ENCODE peak calls at places on chromosome 14, in ten cellular contexts. One of them, this sample, is unnamed.

GRCh38 chr14:20632831-20633771 is 8.4 kb downstream of the OR6S1 start:
- DNase-seq in endothelial cell: peak
- DNase-seq in activated T-helper 1 cell treated with anti-CD3 and anti-CD28 coated beads, Interleukin-2, amount 50 U/mL, for 16 hours: peak
- DNase-seq in T-helper 1 cell: peak
- DNase-seq in left ventricle myocardium inferior: no peak
- DNase-seq in HAP-1: peak
- DNase-seq in mammary epithelial cell: peak
- DNase-seq in fibroblast of lung: peak
- DNase-seq in A172: peak
- DNase-seq in stimulated activated CD8-positive, alpha-beta memory T cell treated with anti-CD3 and anti-CD28 coated beads, Interleukin-4, amount 100 ng/mL, for 1 hour: no peak
- DNase-seq in this sample: peak

GRCh38 chr14:26984318-26985177 is 386.7 kb upstream of the NOVA1 start:
- DNase-seq in endothelial cell: peak
- DNase-seq in activated T-helper 1 cell treated with anti-CD3 and anti-CD28 coated beads, Interleukin-2, amount 50 U/mL, for 16 hours: no peak
- DNase-seq in mammary epithelial cell: peak
- DNase-seq in left ventricle myocardium inferior: peak
- DNase-seq in A172: peak
- DNase-seq in HAP-1: peak
- DNase-seq in stimulated activated CD8-positive, alpha-beta memory T cell treated with anti-CD3 and anti-CD28 coated beads, Interleukin-4, amount 100 ng/mL, for 1 hour: no peak
- DNase-seq in fibroblast of lung: peak
- DNase-seq in T-helper 1 cell: no peak
- DNase-seq in this sample: peak

GRCh38 chr14:24232645-24233537 is at the start of gene GMPR2:
- DNase-seq in T-helper 1 cell: no peak
- DNase-seq in fibroblast of lung: no peak
- DNase-seq in stimulated activated CD8-positive, alpha-beta memory T cell treated with anti-CD3 and anti-CD28 coated beads, Interleukin-4, amount 100 ng/mL, for 1 hour: no peak
- DNase-seq in HAP-1: peak
- DNase-seq in endothelial cell: no peak
- DNase-seq in activated T-helper 1 cell treated with anti-CD3 and anti-CD28 coated beads, Interleukin-2, amount 50 U/mL, for 16 hours: no peak
- DNase-seq in A172: no peak
- DNase-seq in left ventricle myocardium inferior: no peak
- DNase-seq in mammary epithelial cell: no peak
- DNase-seq in this sample: no peak

GRCh38 chr14:77043177-77043983 is 14.9 kb upstream of the IRF2BPL start:
- DNase-seq in T-helper 1 cell: peak
- DNase-seq in endothelial cell: no peak
- DNase-seq in mammary epithelial cell: peak
- DNase-seq in fibroblast of lung: peak
- DNase-seq in HAP-1: no peak
- DNase-seq in activated T-helper 1 cell treated with anti-CD3 and anti-CD28 coated beads, Interleukin-2, amount 50 U/mL, for 16 hours: peak
- DNase-seq in stimulated activated CD8-positive, alpha-beta memory T cell treated with anti-CD3 and anti-CD28 coated beads, Interleukin-4, amount 100 ng/mL, for 1 hour: no peak
- DNase-seq in A172: peak
- DNase-seq in left ventricle myocardium inferior: no peak
- DNase-seq in this sample: peak

GRCh38 chr14:52063107-52063506 is 5.8 kb downstream of the NID2 start:
- DNase-seq in activated T-helper 1 cell treated with anti-CD3 and anti-CD28 coated beads, Interleukin-2, amount 50 U/mL, for 16 hours: no peak
- DNase-seq in HAP-1: no peak
- DNase-seq in endothelial cell: no peak
- DNase-seq in left ventricle myocardium inferior: peak
- DNase-seq in A172: no peak
- DNase-seq in T-helper 1 cell: no peak
- DNase-seq in stimulated activated CD8-positive, alpha-beta memory T cell treated with anti-CD3 and anti-CD28 coated beads, Interleukin-4, amount 100 ng/mL, for 1 hour: no peak
- DNase-seq in mammary epithelial cell: no peak
- DNase-seq in fibroblast of lung: peak
- DNase-seq in this sample: no peak

GRCh38 chr14:65720743-65721142 is 308.2 kb downstream of the FUT8 start:
- DNase-seq in HAP-1: no peak
- DNase-seq in endothelial cell: no peak
- DNase-seq in T-helper 1 cell: no peak
- DNase-seq in stimulated activated CD8-positive, alpha-beta memory T cell treated with anti-CD3 and anti-CD28 coated beads, Interleukin-4, amount 100 ng/mL, for 1 hour: no peak
- DNase-seq in activated T-helper 1 cell treated with anti-CD3 and anti-CD28 coated beads, Interleukin-2, amount 50 U/mL, for 16 hours: no peak
- DNase-seq in fibroblast of lung: no peak
- DNase-seq in mammary epithelial cell: no peak
- DNase-seq in left ventricle myocardium inferior: no peak
- DNase-seq in A172: no peak
- DNase-seq in this sample: no peak

GRCh38 chr14:64937821-64938193 is 4.7 kb downstream of the GPX2 start:
- DNase-seq in T-helper 1 cell: no peak
- DNase-seq in activated T-helper 1 cell treated with anti-CD3 and anti-CD28 coated beads, Interleukin-2, amount 50 U/mL, for 16 hours: no peak
- DNase-seq in HAP-1: no peak
- DNase-seq in stimulated activated CD8-positive, alpha-beta memory T cell treated with anti-CD3 and anti-CD28 coated beads, Interleukin-4, amount 100 ng/mL, for 1 hour: no peak
- DNase-seq in fibroblast of lung: peak
- DNase-seq in left ventricle myocardium inferior: no peak
- DNase-seq in A172: peak
- DNase-seq in endothelial cell: no peak
- DNase-seq in mammary epithelial cell: no peak
- DNase-seq in this sample: peak

GRCh38 chr14:77390188-77390587 is 13.0 kb downstream of the SAMD15 start:
- DNase-seq in T-helper 1 cell: no peak
- DNase-seq in fibroblast of lung: no peak
- DNase-seq in left ventricle myocardium inferior: no peak
- DNase-seq in activated T-helper 1 cell treated with anti-CD3 and anti-CD28 coated beads, Interleukin-2, amount 50 U/mL, for 16 hours: no peak
- DNase-seq in A172: no peak
- DNase-seq in stimulated activated CD8-positive, alpha-beta memory T cell treated with anti-CD3 and anti-CD28 coated beads, Interleukin-4, amount 100 ng/mL, for 1 hour: no peak
- DNase-seq in endothelial cell: no peak
- DNase-seq in HAP-1: no peak
- DNase-seq in mammary epithelial cell: no peak
- DNase-seq in this sample: no peak

GRCh38 chr14:24114536-24115450 is at the start of the genes DCAF11 and NRL:
- DNase-seq in stimulated activated CD8-positive, alpha-beta memory T cell treated with anti-CD3 and anti-CD28 coated beads, Interleukin-4, amount 100 ng/mL, for 1 hour: peak
- DNase-seq in A172: peak
- DNase-seq in left ventricle myocardium inferior: peak
- DNase-seq in HAP-1: peak
- DNase-seq in activated T-helper 1 cell treated with anti-CD3 and anti-CD28 coated beads, Interleukin-2, amount 50 U/mL, for 16 hours: peak
- DNase-seq in T-helper 1 cell: peak
- DNase-seq in fibroblast of lung: peak
- DNase-seq in mammary epithelial cell: peak
- DNase-seq in endothelial cell: peak
- DNase-seq in this sample: peak

GRCh38 chr14:68708343-68708742 is 84.5 kb downstream of the ZFP36L1 start:
- DNase-seq in endothelial cell: no peak
- DNase-seq in left ventricle myocardium inferior: no peak
- DNase-seq in A172: no peak
- DNase-seq in stimulated activated CD8-positive, alpha-beta memory T cell treated with anti-CD3 and anti-CD28 coated beads, Interleukin-4, amount 100 ng/mL, for 1 hour: no peak
- DNase-seq in activated T-helper 1 cell treated with anti-CD3 and anti-CD28 coated beads, Interleukin-2, amount 50 U/mL, for 16 hours: no peak
- DNase-seq in mammary epithelial cell: no peak
- DNase-seq in T-helper 1 cell: no peak
- DNase-seq in fibroblast of lung: no peak
- DNase-seq in HAP-1: no peak
- DNase-seq in this sample: no peak

GRCh38 chr14:101961011-101961721 is 3.2 kb upstream of the DYNC1H1 start:
- DNase-seq in HAP-1: peak
- DNase-seq in fibroblast of lung: peak
- DNase-seq in mammary epithelial cell: peak
- DNase-seq in endothelial cell: peak
- DNase-seq in left ventricle myocardium inferior: peak
- DNase-seq in stimulated activated CD8-positive, alpha-beta memory T cell treated with anti-CD3 and anti-CD28 coated beads, Interleukin-4, amount 100 ng/mL, for 1 hour: peak
- DNase-seq in activated T-helper 1 cell treated with anti-CD3 and anti-CD28 coated beads, Interleukin-2, amount 50 U/mL, for 16 hours: peak
- DNase-seq in T-helper 1 cell: peak
- DNase-seq in A172: peak
- DNase-seq in this sample: peak

GRCh38 chr14:59761851-59762250 is 108.7 kb downstream of the RTN1 start:
- DNase-seq in left ventricle myocardium inferior: no peak
- DNase-seq in A172: no peak
- DNase-seq in mammary epithelial cell: no peak
- DNase-seq in T-helper 1 cell: no peak
- DNase-seq in activated T-helper 1 cell treated with anti-CD3 and anti-CD28 coated beads, Interleukin-2, amount 50 U/mL, for 16 hours: no peak
- DNase-seq in endothelial cell: no peak
- DNase-seq in HAP-1: no peak
- DNase-seq in stimulated activated CD8-positive, alpha-beta memory T cell treated with anti-CD3 and anti-CD28 coated beads, Interleukin-4, amount 100 ng/mL, for 1 hour: no peak
- DNase-seq in fibroblast of lung: no peak
- DNase-seq in this sample: no peak

GRCh38 chr14:77302926-77303325 is 17.8 kb downstream of the POMT2 start:
- DNase-seq in T-helper 1 cell: no peak
- DNase-seq in stimulated activated CD8-positive, alpha-beta memory T cell treated with anti-CD3 and anti-CD28 coated beads, Interleukin-4, amount 100 ng/mL, for 1 hour: no peak
- DNase-seq in left ventricle myocardium inferior: no peak
- DNase-seq in endothelial cell: no peak
- DNase-seq in fibroblast of lung: peak
- DNase-seq in activated T-helper 1 cell treated with anti-CD3 and anti-CD28 coated beads, Interleukin-2, amount 50 U/mL, for 16 hours: no peak
- DNase-seq in HAP-1: no peak
- DNase-seq in A172: peak
- DNase-seq in mammary epithelial cell: peak
- DNase-seq in this sample: peak

GRCh38 chr14:33386771-33387170 is 448.1 kb downstream of the NPAS3 start:
- DNase-seq in left ventricle myocardium inferior: no peak
- DNase-seq in A172: no peak
- DNase-seq in HAP-1: no peak
- DNase-seq in endothelial cell: no peak
- DNase-seq in fibroblast of lung: peak
- DNase-seq in T-helper 1 cell: no peak
- DNase-seq in activated T-helper 1 cell treated with anti-CD3 and anti-CD28 coated beads, Interleukin-2, amount 50 U/mL, for 16 hours: no peak
- DNase-seq in mammary epithelial cell: no peak
- DNase-seq in stimulated activated CD8-positive, alpha-beta memory T cell treated with anti-CD3 and anti-CD28 coated beads, Interleukin-4, amount 100 ng/mL, for 1 hour: no peak
- DNase-seq in this sample: peak

GRCh38 chr14:74548881-74549280 is 55.3 kb downstream of the ISCA2 start:
- DNase-seq in stimulated activated CD8-positive, alpha-beta memory T cell treated with anti-CD3 and anti-CD28 coated beads, Interleukin-4, amount 100 ng/mL, for 1 hour: no peak
- DNase-seq in activated T-helper 1 cell treated with anti-CD3 and anti-CD28 coated beads, Interleukin-2, amount 50 U/mL, for 16 hours: no peak
- DNase-seq in A172: no peak
- DNase-seq in fibroblast of lung: no peak
- DNase-seq in T-helper 1 cell: no peak
- DNase-seq in HAP-1: no peak
- DNase-seq in endothelial cell: no peak
- DNase-seq in mammary epithelial cell: no peak
- DNase-seq in left ventricle myocardium inferior: peak
- DNase-seq in this sample: peak

GRCh38 chr14:102573591-102574046 is 18.8 kb upstream of the RCOR1 start:
- DNase-seq in activated T-helper 1 cell treated with anti-CD3 and anti-CD28 coated beads, Interleukin-2, amount 50 U/mL, for 16 hours: no peak
- DNase-seq in left ventricle myocardium inferior: no peak
- DNase-seq in endothelial cell: no peak
- DNase-seq in A172: no peak
- DNase-seq in fibroblast of lung: no peak
- DNase-seq in T-helper 1 cell: no peak
- DNase-seq in HAP-1: no peak
- DNase-seq in stimulated activated CD8-positive, alpha-beta memory T cell treated with anti-CD3 and anti-CD28 coated beads, Interleukin-4, amount 100 ng/mL, for 1 hour: no peak
- DNase-seq in mammary epithelial cell: no peak
- DNase-seq in this sample: no peak

GRCh38 chr14:31110872-31111271 is 84.7 kb upstream of the STRN3 start:
- DNase-seq in activated T-helper 1 cell treated with anti-CD3 and anti-CD28 coated beads, Interleukin-2, amount 50 U/mL, for 16 hours: no peak
- DNase-seq in mammary epithelial cell: no peak
- DNase-seq in T-helper 1 cell: no peak
- DNase-seq in left ventricle myocardium inferior: no peak
- DNase-seq in fibroblast of lung: no peak
- DNase-seq in endothelial cell: no peak
- DNase-seq in A172: no peak
- DNase-seq in HAP-1: no peak
- DNase-seq in stimulated activated CD8-positive, alpha-beta memory T cell treated with anti-CD3 and anti-CD28 coated beads, Interleukin-4, amount 100 ng/mL, for 1 hour: no peak
- DNase-seq in this sample: no peak

GRCh38 chr14:90795744-90796143 is 20.5 kb downstream of the TTC7B start:
- DNase-seq in activated T-helper 1 cell treated with anti-CD3 and anti-CD28 coated beads, Interleukin-2, amount 50 U/mL, for 16 hours: no peak
- DNase-seq in mammary epithelial cell: peak
- DNase-seq in A172: peak
- DNase-seq in HAP-1: no peak
- DNase-seq in T-helper 1 cell: no peak
- DNase-seq in left ventricle myocardium inferior: no peak
- DNase-seq in stimulated activated CD8-positive, alpha-beta memory T cell treated with anti-CD3 and anti-CD28 coated beads, Interleukin-4, amount 100 ng/mL, for 1 hour: no peak
- DNase-seq in fibroblast of lung: peak
- DNase-seq in endothelial cell: peak
- DNase-seq in this sample: peak

GRCh38 chr14:51862839-51863235 is 2.4 kb downstream of the GNG2 start:
- DNase-seq in stimulated activated CD8-positive, alpha-beta memory T cell treated with anti-CD3 and anti-CD28 coated beads, Interleukin-4, amount 100 ng/mL, for 1 hour: no peak
- DNase-seq in left ventricle myocardium inferior: no peak
- DNase-seq in activated T-helper 1 cell treated with anti-CD3 and anti-CD28 coated beads, Interleukin-2, amount 50 U/mL, for 16 hours: no peak
- DNase-seq in HAP-1: no peak
- DNase-seq in endothelial cell: no peak
- DNase-seq in A172: no peak
- DNase-seq in fibroblast of lung: no peak
- DNase-seq in T-helper 1 cell: no peak
- DNase-seq in mammary epithelial cell: no peak
- DNase-seq in this sample: no peak

GRCh38 chr14:83217492-83217891 is 1683.8 kb upstream of the SEL1L start:
- DNase-seq in activated T-helper 1 cell treated with anti-CD3 and anti-CD28 coated beads, Interleukin-2, amount 50 U/mL, for 16 hours: no peak
- DNase-seq in A172: peak
- DNase-seq in endothelial cell: no peak
- DNase-seq in HAP-1: no peak
- DNase-seq in T-helper 1 cell: no peak
- DNase-seq in fibroblast of lung: peak
- DNase-seq in left ventricle myocardium inferior: no peak
- DNase-seq in stimulated activated CD8-positive, alpha-beta memory T cell treated with anti-CD3 and anti-CD28 coated beads, Interleukin-4, amount 100 ng/mL, for 1 hour: no peak
- DNase-seq in mammary epithelial cell: no peak
- DNase-seq in this sample: peak

GRCh38 chr14:62947291-62947690 is 98.0 kb downstream of the KCNH5 start:
- DNase-seq in fibroblast of lung: no peak
- DNase-seq in activated T-helper 1 cell treated with anti-CD3 and anti-CD28 coated beads, Interleukin-2, amount 50 U/mL, for 16 hours: no peak
- DNase-seq in endothelial cell: no peak
- DNase-seq in mammary epithelial cell: peak
- DNase-seq in A172: no peak
- DNase-seq in HAP-1: no peak
- DNase-seq in T-helper 1 cell: no peak
- DNase-seq in stimulated activated CD8-positive, alpha-beta memory T cell treated with anti-CD3 and anti-CD28 coated beads, Interleukin-4, amount 100 ng/mL, for 1 hour: no peak
- DNase-seq in left ventricle myocardium inferior: no peak
- DNase-seq in this sample: no peak

GRCh38 chr14:79515158-79515557 is 696.1 kb downstream of the DIO2 start:
- DNase-seq in T-helper 1 cell: no peak
- DNase-seq in A172: peak
- DNase-seq in mammary epithelial cell: no peak
- DNase-seq in endothelial cell: no peak
- DNase-seq in fibroblast of lung: no peak
- DNase-seq in stimulated activated CD8-positive, alpha-beta memory T cell treated with anti-CD3 and anti-CD28 coated beads, Interleukin-4, amount 100 ng/mL, for 1 hour: no peak
- DNase-seq in HAP-1: no peak
- DNase-seq in activated T-helper 1 cell treated with anti-CD3 and anti-CD28 coated beads, Interleukin-2, amount 50 U/mL, for 16 hours: no peak
- DNase-seq in left ventricle myocardium inferior: no peak
- DNase-seq in this sample: peak

GRCh38 chr14:21300892-21301291 is 21.0 kb downstream of the RPGRIP1 start:
- DNase-seq in mammary epithelial cell: no peak
- DNase-seq in endothelial cell: peak
- DNase-seq in T-helper 1 cell: no peak
- DNase-seq in activated T-helper 1 cell treated with anti-CD3 and anti-CD28 coated beads, Interleukin-2, amount 50 U/mL, for 16 hours: peak
- DNase-seq in fibroblast of lung: peak
- DNase-seq in left ventricle myocardium inferior: peak
- DNase-seq in stimulated activated CD8-positive, alpha-beta memory T cell treated with anti-CD3 and anti-CD28 coated beads, Interleukin-4, amount 100 ng/mL, for 1 hour: no peak
- DNase-seq in A172: no peak
- DNase-seq in HAP-1: peak
- DNase-seq in this sample: peak

GRCh38 chr14:55915464-55915863 is 202.7 kb upstream of the PELI2 start:
- DNase-seq in stimulated activated CD8-positive, alpha-beta memory T cell treated with anti-CD3 and anti-CD28 coated beads, Interleukin-4, amount 100 ng/mL, for 1 hour: no peak
- DNase-seq in left ventricle myocardium inferior: no peak
- DNase-seq in HAP-1: no peak
- DNase-seq in T-helper 1 cell: no peak
- DNase-seq in endothelial cell: no peak
- DNase-seq in fibroblast of lung: peak
- DNase-seq in mammary epithelial cell: no peak
- DNase-seq in activated T-helper 1 cell treated with anti-CD3 and anti-CD28 coated beads, Interleukin-2, amount 50 U/mL, for 16 hours: no peak
- DNase-seq in A172: no peak
- DNase-seq in this sample: peak

GRCh38 chr14:97177016-97177415 is 379.8 kb downstream of the VRK1 start:
- DNase-seq in fibroblast of lung: peak
- DNase-seq in left ventricle myocardium inferior: no peak
- DNase-seq in endothelial cell: peak
- DNase-seq in activated T-helper 1 cell treated with anti-CD3 and anti-CD28 coated beads, Interleukin-2, amount 50 U/mL, for 16 hours: no peak
- DNase-seq in A172: peak
- DNase-seq in stimulated activated CD8-positive, alpha-beta memory T cell treated with anti-CD3 and anti-CD28 coated beads, Interleukin-4, amount 100 ng/mL, for 1 hour: no peak
- DNase-seq in HAP-1: peak
- DNase-seq in mammary epithelial cell: peak
- DNase-seq in T-helper 1 cell: no peak
- DNase-seq in this sample: no peak

This sample was measured in choroid plexus epithelial cell.